ENCODE peak calls at places on chromosomes 3 and 15, in seven cellular contexts. H is CD4-positive, alpha-beta T cell; M is astrocyte of the spinal cord; Q is H9; G is mucosa of descending colon; C is fibroblast of lung; X is RWPE1. T is an unnamed sample.

GRCh38 chr3:71753716-71754609 is at the start of gene GPR27:
- DNase-seq in H (no peak), M (peak; percentile 16), Q (peak; percentile 56), G (peak; percentile 12), C (peak; percentile 53), X (peak; percentile 10), T (peak; percentile 33)

GRCh38 chr15:39407116-39407515 is 173.8 kb upstream of the THBS1 start:
- DNase-seq in H (no peak), M (no peak), Q (no peak), G (no peak), C (no peak), X (no peak), T (no peak)

GRCh38 chr15:77702211-77702957 is 69.7 kb upstream of the LINGO1 start:
- DNase-seq in H (no peak), M (peak; percentile 8), Q (peak; percentile 87), G (peak; percentile 55), C (peak; percentile 28), X (peak; percentile 65), T (peak; percentile 58)

GRCh38 chr15:44207643-44208042 is 12.6 kb upstream of the FRMD5 start:
- DNase-seq in H (no peak), M (peak; percentile 80), Q (no peak), G (no peak), C (peak; percentile 92), X (peak; percentile 79), T (no peak)

GRCh38 chr3:158911586-158911985 is 109.7 kb downstream of the MFSD1 start:
- DNase-seq in H (no peak), M (no peak), Q (no peak), G (no peak), C (no peak), X (no peak), T (no peak)

GRCh38 chr3:11136871-11137626 is 17.2 kb upstream of the HRH1 start:
- DNase-seq in H (no peak), M (peak; percentile 100), Q (peak; percentile 52), G (no peak), C (peak; percentile 100), X (peak; percentile 99), T (peak; percentile 89)

GRCh38 chr3:33047842-33048834 is 48.8 kb downstream of the GLB1 start:
- DNase-seq in H (peak; percentile 60), M (no peak), Q (no peak), G (no peak), C (no peak), X (no peak), T (no peak)

GRCh38 chr15:77417642-77418041 is 2.3 kb downstream of the PEAK1 start:
- DNase-seq in H (no peak), M (no peak), Q (no peak), G (no peak), C (peak; percentile 34), X (no peak), T (no peak)

GRCh38 chr15:28942521-28943035 is 56.8 kb downstream of the APBA2 start:
- DNase-seq in H (no peak), M (no peak), Q (peak; percentile 22), G (no peak), C (no peak), X (no peak), T (no peak)

GRCh38 chr3:101950510-101950909 is 101.2 kb downstream of the NFKBIZ start:
- DNase-seq in H (no peak), M (peak; percentile 95), Q (no peak), G (no peak), C (peak; percentile 99), X (no peak), T (peak; percentile 59)

GRCh38 chr3:179660872-179661271 is 8.0 kb downstream of the USP13 start:
- DNase-seq in H (no peak), M (no peak), Q (no peak), G (no peak), C (no peak), X (no peak), T (no peak)

GRCh38 chr3:116741462-116741861 is 31.9 kb downstream of the TUSC7 start:
- DNase-seq in H (no peak), M (no peak), Q (no peak), G (no peak), C (no peak), X (no peak), T (no peak)

GRCh38 chr3:122942937-122943827 is 84.4 kb downstream of the SEMA5B start:
- DNase-seq in H (no peak), M (peak; percentile 39), Q (peak; percentile 89), G (peak; percentile 75), C (peak; percentile 39), X (peak; percentile 64), T (peak; percentile 88)

GRCh38 chr3:85342915-85343314 is 384.1 kb downstream of the CADM2 start:
- DNase-seq in H (no peak), M (no peak), Q (no peak), G (peak; percentile 10), C (peak; percentile 3), X (peak; percentile 1), T (peak; percentile 32)

GRCh38 chr15:85314139-85314538 is 66.3 kb upstream of the AKAP13 start:
- DNase-seq in H (no peak), M (peak; percentile 28), Q (no peak), G (no peak), C (peak; percentile 61), X (no peak), T (no peak)

GRCh38 chr3:24156466-24156865 is 211.4 kb downstream of the NR1D2 start:
- DNase-seq in H (no peak), M (peak; percentile 33), Q (no peak), G (no peak), C (peak; percentile 76), X (no peak), T (no peak)

GRCh38 chr3:62659660-62660059 is 215.6 kb downstream of the CADPS start:
- DNase-seq in H (no peak), M (no peak), Q (no peak), G (no peak), C (no peak), X (no peak), T (no peak)

GRCh38 chr15:58182460-58183163 is 44.4 kb downstream of the AQP9 start:
- DNase-seq in H (no peak), M (peak; percentile 31), Q (peak; percentile 78), G (peak; percentile 36), C (peak; percentile 29), X (peak; percentile 70), T (peak; percentile 71)

GRCh38 chr3:86990171-86990733 is 697 bp downstream of the VGLL3 start:
- DNase-seq in H (no peak), M (peak; percentile 36), Q (peak; percentile 73), G (no peak), C (peak; percentile 48), X (peak; percentile 32), T (peak; percentile 87)

DNA sequence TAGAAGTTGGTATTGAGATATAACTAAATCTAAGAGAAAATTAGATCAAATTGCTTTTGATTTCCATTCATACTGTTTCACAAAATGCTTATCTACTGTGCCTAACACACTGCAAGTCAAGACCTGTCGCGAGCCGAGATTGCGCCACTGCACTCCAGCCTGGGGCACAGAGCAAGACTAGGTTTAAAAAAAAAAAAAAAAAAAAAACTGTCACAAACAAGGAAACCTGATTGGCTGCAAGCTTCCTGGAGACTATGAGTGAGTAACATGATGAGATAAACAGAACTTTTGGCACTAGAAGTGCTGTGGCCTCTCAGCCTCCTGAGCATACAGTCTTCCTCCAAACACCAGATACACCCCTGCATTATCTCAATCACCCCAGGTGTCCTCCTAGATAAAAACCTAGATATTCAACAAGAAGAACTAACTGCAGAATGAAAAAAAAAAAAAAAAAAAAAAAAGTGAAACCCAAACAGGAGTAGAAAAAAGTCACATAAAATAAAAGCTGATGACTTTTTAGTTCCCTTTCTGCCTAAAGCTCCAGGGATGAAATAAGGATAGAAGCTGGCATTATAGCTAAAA is 82.6 kb downstream of the P3H2 start:
- DNase-seq in H (no peak), M (peak; percentile 56), Q (no peak), G (peak; percentile 23), C (peak; percentile 72), X (peak; percentile 94), T (peak; percentile 64)
- TF ChIP-seq CTCF in H (no peak), M (no peak), Q (no peak), G (no peak), C (no peak), X (no peak), T (no peak)

DNA sequence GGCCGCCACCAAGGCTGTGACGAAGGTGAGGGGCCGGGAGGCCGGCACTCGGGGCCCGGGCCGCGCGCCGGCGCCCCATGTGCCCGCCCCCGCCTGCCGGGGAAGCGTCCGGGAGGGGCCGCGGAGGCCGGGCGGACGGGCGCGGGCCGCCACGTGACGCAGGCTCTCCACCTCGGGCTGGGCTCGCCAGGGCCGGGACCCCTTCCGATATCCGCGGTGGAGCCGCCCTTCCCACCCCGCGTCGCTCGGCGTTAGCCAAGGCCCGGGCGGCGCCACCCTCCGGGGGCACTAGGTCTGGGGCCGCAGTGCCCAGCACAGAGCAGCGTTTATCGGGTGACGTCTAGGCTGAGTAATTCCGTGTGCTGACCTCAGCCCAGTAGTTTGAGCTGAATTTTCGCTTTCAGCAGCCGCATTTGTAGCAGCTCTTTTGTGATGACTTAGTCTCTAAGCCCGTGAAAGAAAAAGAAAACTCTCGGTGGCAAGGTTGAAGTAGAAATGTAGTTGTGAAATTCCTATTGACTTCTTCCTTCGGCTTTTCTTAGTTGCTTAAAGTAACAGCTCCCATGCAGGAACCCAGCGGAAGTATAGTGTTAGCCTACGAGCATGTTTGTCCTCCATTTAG is 885 bp downstream of the CDV3 start:
- DNase-seq in H (peak; percentile 49), M (peak; percentile 75), Q (peak; percentile 50), G (peak; percentile 74), C (peak; percentile 77), X (peak; percentile 53), T (peak; percentile 87)
- TF ChIP-seq CTCF in H (no peak), M (no peak), Q (no peak), G (no peak), C (no peak), X (no peak), T (no peak)

DNA sequence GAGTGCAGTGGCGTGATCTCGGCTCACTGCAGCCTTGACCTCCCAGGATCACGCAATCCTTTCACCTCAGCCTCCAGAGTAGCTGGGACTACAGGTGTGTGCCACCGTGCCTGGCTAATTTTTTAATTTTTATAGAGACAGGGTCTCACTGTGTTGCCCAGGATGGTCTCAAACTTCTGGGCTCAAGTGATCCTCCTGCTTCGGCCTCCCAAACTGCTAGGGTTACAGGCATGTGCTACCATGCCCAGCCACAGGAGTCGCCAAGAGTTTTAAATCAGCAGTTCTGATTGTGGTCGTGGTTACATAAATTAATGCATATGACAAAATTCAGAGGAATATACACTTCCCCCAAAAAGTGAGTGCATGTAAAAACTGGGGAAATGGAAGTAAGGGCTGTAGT is 33.0 kb downstream of the MEGF11 start:
- DNase-seq in H (no peak), M (no peak), Q (no peak), G (no peak), C (no peak), X (no peak), T (no peak)
- TF ChIP-seq CTCF in H (no peak), M (no peak), Q (peak; percentile 34), G (no peak), C (no peak), X (no peak), T (no peak)

GRCh38 chr3:78741066-78741645 is 1026.6 kb downstream of the ROBO1 start:
- DNase-seq in H (no peak), M (no peak), Q (no peak), G (peak; percentile 7), C (no peak), X (no peak), T (no peak)
- TF ChIP-seq CTCF in H (peak; percentile 36), M (peak; percentile 48), Q (peak; percentile 78), G (no peak), C (peak; percentile 59), X (no peak), T (peak; percentile 40)

DNA sequence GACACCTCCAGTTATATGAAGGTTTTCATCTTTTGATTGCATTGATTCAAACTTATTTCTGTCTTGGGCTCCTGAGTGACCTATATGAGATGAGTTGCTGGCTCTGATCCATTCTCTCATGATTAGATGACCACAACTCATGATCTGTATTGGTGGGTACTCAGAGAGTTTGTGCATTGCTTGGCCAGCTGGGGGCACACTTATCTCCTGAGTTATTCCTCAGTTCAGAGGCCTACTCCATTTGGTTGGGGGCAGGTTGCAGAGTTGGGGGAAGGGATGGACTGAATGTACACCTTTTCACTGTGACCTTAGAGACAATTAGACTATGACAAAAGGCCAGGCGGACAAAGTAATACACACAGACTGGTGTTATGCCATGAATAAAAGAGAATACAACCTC is 166.2 kb upstream of the SEMA6D start:
- DNase-seq in H (no peak), M (no peak), Q (peak; percentile 42), G (peak; percentile 18), C (no peak), X (no peak), T (no peak)
- TF ChIP-seq CTCF in H (no peak), M (no peak), Q (peak; percentile 60), G (no peak), C (no peak), X (no peak), T (no peak)

T was measured in Calu3.